ENCODE peak calls at places on chromosomes 7 and 10, in eight cellular contexts. One of them, this sample, is unnamed. For H3K4me1, the result is how much of the 10 kb centered on the place peaks cover.

GRCh38 chr7:50336909-50337703 is 32.6 kb downstream of the IKZF1 start:
- DNase-seq in heart left ventricle: no peak
- DNase-seq in OCI-LY7: no peak
- DNase-seq in A549: no peak
- DNase-seq in CD8-positive, alpha-beta T cell: no peak
- DNase-seq in cardiac muscle cell: no peak
- DNase-seq in tibial artery: no peak
- DNase-seq in uterus: no peak
- DNase-seq in this sample: no peak

GRCh38 chr10:93752761-93753160 is 5.0 kb upstream of the LGI1 start:
- DNase-seq in heart left ventricle: no peak
- DNase-seq in OCI-LY7: no peak
- DNase-seq in A549: peak
- DNase-seq in CD8-positive, alpha-beta T cell: no peak
- DNase-seq in cardiac muscle cell: peak
- DNase-seq in tibial artery: no peak
- DNase-seq in uterus: no peak
- DNase-seq in this sample: no peak

GRCh38 chr7:54394877-54395276 is 147.3 kb upstream of the VSTM2A start:
- DNase-seq in heart left ventricle: no peak
- DNase-seq in OCI-LY7: peak
- DNase-seq in A549: no peak
- DNase-seq in CD8-positive, alpha-beta T cell: no peak
- DNase-seq in cardiac muscle cell: no peak
- DNase-seq in tibial artery: no peak
- DNase-seq in uterus: no peak
- DNase-seq in this sample: no peak

GRCh38 chr10:5551531-5552375 is 27.0 kb downstream of the CALML3 start:
- DNase-seq in heart left ventricle: peak
- DNase-seq in OCI-LY7: no peak
- DNase-seq in A549: no peak
- DNase-seq in CD8-positive, alpha-beta T cell: peak
- DNase-seq in cardiac muscle cell: no peak
- DNase-seq in tibial artery: peak
- DNase-seq in uterus: no peak
- DNase-seq in this sample: no peak

GRCh38 chr7:123633553-123633952 is 22.1 kb upstream of the LMOD2 start:
- DNase-seq in heart left ventricle: no peak
- DNase-seq in OCI-LY7: no peak
- DNase-seq in A549: no peak
- DNase-seq in CD8-positive, alpha-beta T cell: no peak
- DNase-seq in cardiac muscle cell: peak
- DNase-seq in tibial artery: no peak
- DNase-seq in uterus: no peak
- DNase-seq in this sample: no peak

GRCh38 chr10:77940225-77940624 is 13.7 kb upstream of the DLG5 start:
- DNase-seq in heart left ventricle: no peak
- DNase-seq in OCI-LY7: no peak
- DNase-seq in A549: no peak
- DNase-seq in CD8-positive, alpha-beta T cell: no peak
- DNase-seq in cardiac muscle cell: no peak
- DNase-seq in tibial artery: no peak
- DNase-seq in uterus: no peak
- DNase-seq in this sample: no peak

GRCh38 chr10:131888186-131888604 is 12.6 kb upstream of the PPP2R2D start:
- DNase-seq in heart left ventricle: no peak
- DNase-seq in OCI-LY7: no peak
- DNase-seq in A549: no peak
- DNase-seq in CD8-positive, alpha-beta T cell: no peak
- DNase-seq in cardiac muscle cell: no peak
- DNase-seq in tibial artery: no peak
- DNase-seq in uterus: no peak
- DNase-seq in this sample: no peak

GRCh38 chr10:5442056-5442989 is 30.0 kb downstream of the NET1 start:
- DNase-seq in heart left ventricle: no peak
- DNase-seq in OCI-LY7: peak
- DNase-seq in A549: peak
- DNase-seq in CD8-positive, alpha-beta T cell: no peak
- DNase-seq in cardiac muscle cell: peak
- DNase-seq in tibial artery: no peak
- DNase-seq in uterus: peak
- DNase-seq in this sample: no peak

GRCh38 chr7:39910108-39910869 is 39.8 kb upstream of the CDK13 start:
- DNase-seq in heart left ventricle: no peak
- DNase-seq in OCI-LY7: no peak
- DNase-seq in A549: no peak
- DNase-seq in CD8-positive, alpha-beta T cell: no peak
- DNase-seq in cardiac muscle cell: peak
- DNase-seq in tibial artery: no peak
- DNase-seq in uterus: no peak
- DNase-seq in this sample: no peak

GRCh38 chr10:36114913-36115312 is 472.8 kb upstream of the FZD8 start:
- DNase-seq in heart left ventricle: no peak
- DNase-seq in OCI-LY7: no peak
- DNase-seq in A549: peak
- DNase-seq in CD8-positive, alpha-beta T cell: no peak
- DNase-seq in cardiac muscle cell: peak
- DNase-seq in tibial artery: no peak
- DNase-seq in uterus: no peak
- DNase-seq in this sample: no peak

GRCh38 chr10:23540401-23540800 is 101.5 kb downstream of the OTUD1 start:
- DNase-seq in heart left ventricle: no peak
- DNase-seq in OCI-LY7: peak
- DNase-seq in A549: no peak
- DNase-seq in CD8-positive, alpha-beta T cell: no peak
- DNase-seq in cardiac muscle cell: peak
- DNase-seq in tibial artery: no peak
- DNase-seq in uterus: no peak
- DNase-seq in this sample: no peak

GRCh38 chr10:79266092-79266491 is 81.2 kb upstream of the PPIF start:
- DNase-seq in heart left ventricle: no peak
- DNase-seq in OCI-LY7: no peak
- DNase-seq in A549: no peak
- DNase-seq in CD8-positive, alpha-beta T cell: no peak
- DNase-seq in cardiac muscle cell: no peak
- DNase-seq in tibial artery: no peak
- DNase-seq in uterus: no peak
- DNase-seq in this sample: peak

GRCh38 chr10:124270940-124271339 is 147.8 kb downstream of the OAT start:
- DNase-seq in heart left ventricle: no peak
- DNase-seq in OCI-LY7: no peak
- DNase-seq in A549: no peak
- DNase-seq in CD8-positive, alpha-beta T cell: no peak
- DNase-seq in cardiac muscle cell: no peak
- DNase-seq in tibial artery: no peak
- DNase-seq in uterus: no peak
- DNase-seq in this sample: no peak

GRCh38 chr7:105677395-105677701 is 96.1 kb upstream of the EFCAB10 start:
- DNase-seq in heart left ventricle: no peak
- DNase-seq in OCI-LY7: no peak
- DNase-seq in A549: no peak
- DNase-seq in CD8-positive, alpha-beta T cell: no peak
- DNase-seq in cardiac muscle cell: no peak
- DNase-seq in tibial artery: no peak
- DNase-seq in uterus: no peak
- DNase-seq in this sample: no peak

GRCh38 chr10:24866615-24867583 is 85.5 kb downstream of the PRTFDC1 start:
- DNase-seq in heart left ventricle: peak
- DNase-seq in OCI-LY7: no peak
- DNase-seq in A549: peak
- DNase-seq in CD8-positive, alpha-beta T cell: no peak
- DNase-seq in cardiac muscle cell: peak
- DNase-seq in tibial artery: peak
- DNase-seq in uterus: peak
- DNase-seq in this sample: no peak

DNA sequence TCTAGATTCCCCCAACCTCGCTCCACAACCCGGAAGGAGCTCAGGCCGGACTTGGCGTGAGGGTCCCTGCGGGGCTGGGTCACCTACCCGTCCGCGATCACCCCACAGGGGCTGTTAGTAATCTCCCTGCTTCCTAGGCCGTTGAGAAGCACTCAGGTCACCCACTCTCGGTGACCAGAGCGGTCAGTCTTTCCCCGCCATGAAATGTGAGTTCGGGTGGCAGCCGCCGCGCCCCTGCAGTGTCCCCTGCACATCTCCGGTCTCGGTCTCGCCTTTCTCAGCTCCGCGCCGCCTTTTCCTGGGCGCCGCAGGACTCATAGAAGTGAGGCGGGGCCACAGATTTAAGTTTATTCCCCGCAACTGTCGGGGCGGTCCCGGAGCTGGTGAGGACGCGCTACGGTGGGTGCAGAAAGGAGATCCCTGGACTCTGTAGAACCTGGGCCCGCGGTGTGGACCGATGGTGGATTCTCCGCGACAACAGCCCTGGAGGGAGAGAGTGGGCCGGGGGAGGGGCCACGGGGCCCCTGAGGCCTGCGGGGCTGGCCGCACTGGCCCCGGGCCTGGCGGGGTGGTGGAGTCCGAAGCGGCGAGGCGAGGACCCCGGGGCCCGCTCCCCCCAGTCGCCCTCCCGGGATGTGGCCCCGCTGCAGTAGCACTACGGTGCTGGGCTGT is 4.5 kb downstream of the FEZF1 start:
- DNase-seq in heart left ventricle: no peak
- DNase-seq in OCI-LY7: no peak
- DNase-seq in A549: no peak
- DNase-seq in CD8-positive, alpha-beta T cell: no peak
- DNase-seq in cardiac muscle cell: no peak
- DNase-seq in tibial artery: no peak
- DNase-seq in uterus: no peak
- DNase-seq in this sample: no peak
- H3K4me3 ChIP-seq in heart left ventricle: no peak
- H3K4me3 ChIP-seq in OCI-LY7: no peak
- H3K4me3 ChIP-seq in A549: no peak
- H3K4me3 ChIP-seq in CD8-positive, alpha-beta T cell: no peak
- H3K4me3 ChIP-seq in cardiac muscle cell: peak
- H3K4me3 ChIP-seq in tibial artery: no peak
- H3K4me3 ChIP-seq in uterus: no peak
- H3K4me3 ChIP-seq in this sample: peak

DNA sequence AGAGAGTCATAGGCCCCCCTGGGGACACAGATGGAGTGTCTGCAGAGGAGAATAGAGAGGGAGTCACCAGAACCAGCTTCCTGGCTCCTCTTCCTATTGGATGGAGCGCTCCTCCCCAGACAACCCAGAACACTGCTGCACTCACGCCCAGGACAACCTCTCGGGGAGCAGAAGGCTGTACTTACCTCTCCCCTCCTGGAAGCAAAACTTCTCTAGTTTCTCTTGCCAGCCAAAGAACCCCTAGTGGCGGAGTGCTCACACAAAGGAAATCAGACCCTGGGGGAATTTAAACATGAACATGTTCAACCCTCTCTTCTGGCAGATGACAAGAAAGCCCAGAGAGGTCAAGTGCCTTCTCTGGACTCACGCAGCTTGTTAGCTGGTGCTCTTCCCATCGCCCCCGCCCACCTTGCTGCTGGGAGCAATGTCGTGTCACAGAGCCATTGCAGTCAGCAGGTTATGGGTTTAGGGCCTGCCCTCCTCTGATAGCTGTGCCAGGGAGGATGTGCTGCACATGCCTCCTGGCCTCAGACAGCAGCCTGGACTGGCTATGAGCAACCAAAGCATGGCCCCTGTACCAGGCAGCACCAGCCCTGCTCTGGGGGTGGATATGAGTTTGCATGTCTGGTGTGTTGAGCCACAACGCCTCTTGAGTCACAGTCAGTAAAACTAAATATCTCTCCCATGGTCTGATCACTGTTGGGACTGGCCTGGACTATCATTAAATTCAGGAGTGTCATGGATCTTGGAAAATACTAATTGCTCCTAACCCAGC is 84.4 kb downstream of the SLIT1 start:
- DNase-seq in heart left ventricle: no peak
- DNase-seq in OCI-LY7: peak
- DNase-seq in A549: no peak
- DNase-seq in CD8-positive, alpha-beta T cell: no peak
- DNase-seq in cardiac muscle cell: no peak
- DNase-seq in tibial artery: no peak
- DNase-seq in uterus: no peak
- DNase-seq in this sample: no peak
- TF ChIP-seq CTCF in heart left ventricle: no peak
- TF ChIP-seq CTCF in OCI-LY7: peak
- TF ChIP-seq CTCF in A549: no peak
- TF ChIP-seq CTCF in CD8-positive, alpha-beta T cell: no peak
- TF ChIP-seq CTCF in cardiac muscle cell: no peak
- TF ChIP-seq CTCF in tibial artery: no peak
- TF ChIP-seq CTCF in uterus: no peak
- TF ChIP-seq CTCF in this sample: no peak

GRCh38 chr7:75650671-75651070 is 88.1 kb downstream of the HIP1 start:
- DNase-seq in heart left ventricle: peak
- DNase-seq in OCI-LY7: no peak
- DNase-seq in A549: no peak
- DNase-seq in CD8-positive, alpha-beta T cell: no peak
- DNase-seq in cardiac muscle cell: no peak
- DNase-seq in tibial artery: peak
- DNase-seq in uterus: peak
- DNase-seq in this sample: peak
- H3K4me1 ChIP-seq in heart left ventricle: under half
- H3K4me1 ChIP-seq in OCI-LY7: under half
- H3K4me1 ChIP-seq in A549: under half
- H3K4me1 ChIP-seq in CD8-positive, alpha-beta T cell: under half
- H3K4me1 ChIP-seq in cardiac muscle cell: under half
- H3K4me1 ChIP-seq in tibial artery: under half
- H3K4me1 ChIP-seq in uterus: under half
- H3K4me1 ChIP-seq in this sample: under half

GRCh38 chr10:82020999-82021398 is 146.0 kb downstream of the NRG3 start:
- DNase-seq in heart left ventricle: no peak
- DNase-seq in OCI-LY7: no peak
- DNase-seq in A549: no peak
- DNase-seq in CD8-positive, alpha-beta T cell: no peak
- DNase-seq in cardiac muscle cell: no peak
- DNase-seq in tibial artery: no peak
- DNase-seq in uterus: no peak
- DNase-seq in this sample: no peak
- H3K4me3 ChIP-seq in heart left ventricle: no peak
- H3K4me3 ChIP-seq in OCI-LY7: no peak
- H3K4me3 ChIP-seq in A549: no peak
- H3K4me3 ChIP-seq in CD8-positive, alpha-beta T cell: no peak
- H3K4me3 ChIP-seq in cardiac muscle cell: no peak
- H3K4me3 ChIP-seq in tibial artery: no peak
- H3K4me3 ChIP-seq in uterus: no peak
- H3K4me3 ChIP-seq in this sample: no peak

DNA sequence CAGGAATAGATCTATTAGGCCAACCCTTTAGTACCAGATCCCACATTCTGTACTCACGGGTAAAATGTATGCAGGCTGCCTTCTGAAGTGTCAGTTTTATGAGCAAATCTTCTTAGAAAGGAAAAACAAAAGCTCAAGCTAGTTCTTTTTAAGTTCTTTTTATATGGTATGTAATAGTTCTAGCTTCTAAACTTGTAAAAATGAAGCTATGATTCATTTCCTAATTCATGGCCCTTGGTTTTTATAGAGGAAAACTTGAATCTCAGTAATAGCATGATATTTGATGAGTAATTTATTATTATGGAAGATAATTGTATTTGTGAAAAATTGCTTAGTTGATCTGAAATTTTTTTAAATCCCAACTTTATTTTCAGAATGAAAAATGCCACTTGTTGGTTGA is 54.3 kb downstream of the SLK start:
- DNase-seq in heart left ventricle: no peak
- DNase-seq in OCI-LY7: no peak
- DNase-seq in A549: no peak
- DNase-seq in CD8-positive, alpha-beta T cell: no peak
- DNase-seq in cardiac muscle cell: no peak
- DNase-seq in tibial artery: no peak
- DNase-seq in uterus: no peak
- DNase-seq in this sample: no peak
- TF ChIP-seq CTCF in heart left ventricle: no peak
- TF ChIP-seq CTCF in OCI-LY7: no peak
- TF ChIP-seq CTCF in A549: no peak
- TF ChIP-seq CTCF in CD8-positive, alpha-beta T cell: no peak
- TF ChIP-seq CTCF in cardiac muscle cell: no peak
- TF ChIP-seq CTCF in tibial artery: no peak
- TF ChIP-seq CTCF in uterus: no peak
- TF ChIP-seq CTCF in this sample: no peak